ENCODE peak calls at places on chromosomes 1 and 21, in ten cellular contexts. B is hypothalamus; O is left ventricle myocardium inferior; F is stimulated activated CD8-positive, alpha-beta memory T cell treated with anti-CD3 and anti-CD28 coated beads, Interleukin-7, amount 100 ng/mL, for 1 hour; U is mucosa of descending colon; E is NCI-H1105 treated with DMSO at 0.1 percent for 48 hours; N is smooth muscle cell of the brain vasculature; A is kidney tubule cell; Q is posterior cingulate gyrus; P is activated naive CD4-positive, alpha-beta T cell. W is an unnamed sample.

GRCh38 chr1:198970919-198971318 is 332.1 kb downstream of the PTPRC start:
- DNase-seq in O (no peak), U (no peak), B (no peak), N (no peak), A (peak), F (no peak), E (no peak), Q (no peak), P (no peak), W (peak)

GRCh38 chr1:152185544-152186391 is 26.7 kb upstream of the RPTN start:
- DNase-seq in U (no peak), E (peak), F (no peak), P (no peak), O (no peak), Q (no peak), A (peak), B (no peak), N (no peak), W (no peak)

GRCh38 chr1:107141491-107142369 is 891 bp downstream of the NTNG1 start:
- DNase-seq in O (no peak), A (peak), E (peak), P (no peak), B (no peak), U (peak), Q (no peak), F (no peak), N (no peak), W (peak)

GRCh38 chr1:26786437-26787380 is 1.0 kb upstream of the PIGV start:
- DNase-seq in O (peak), A (peak), B (no peak), Q (no peak), N (no peak), E (no peak), U (peak), P (no peak), F (no peak), W (no peak)

GRCh38 chr21:46124083-46124925 is 26.4 kb downstream of the COL6A2 start:
- DNase-seq in O (no peak), U (peak), N (no peak), B (no peak), A (no peak), P (no peak), E (no peak), Q (peak), F (no peak), W (no peak)

GRCh38 chr1:31955917-31956736 is 18.0 kb upstream of the PTP4A2 start:
- DNase-seq in F (peak), A (peak), U (peak), B (no peak), O (peak), E (no peak), Q (no peak), P (peak), N (peak), W (peak)

GRCh38 chr1:12146343-12147112 is 20.3 kb upstream of the TNFRSF1B start:
- DNase-seq in N (no peak), B (no peak), F (no peak), Q (no peak), O (no peak), U (no peak), P (no peak), E (no peak), A (no peak), W (no peak)

GRCh38 chr1:89687254-89687653 is 54.3 kb downstream of the LRRC8C start:
- DNase-seq in U (no peak), A (peak), F (no peak), B (no peak), N (no peak), O (no peak), P (no peak), Q (no peak), E (no peak), W (no peak)

GRCh38 chr21:45421071-45421845 is 16.3 kb downstream of the COL18A1 start:
- DNase-seq in P (no peak), A (peak), U (peak), B (no peak), O (peak), Q (no peak), F (no peak), N (no peak), E (peak), W (no peak)

GRCh38 chr1:53586765-53587164 is 127.6 kb downstream of the DMRTB1 start:
- DNase-seq in O (no peak), A (no peak), Q (no peak), U (no peak), N (no peak), P (no peak), B (no peak), E (no peak), F (no peak), W (no peak)

GRCh38 chr1:17588048-17588781 is 48.7 kb downstream of the ARHGEF10L start:
- DNase-seq in F (no peak), P (no peak), B (no peak), E (no peak), N (no peak), U (peak), A (peak), Q (no peak), O (peak), W (no peak)

GRCh38 chr1:40684669-40685068 is 6.8 kb upstream of the NFYC start:
- DNase-seq in Q (no peak), N (no peak), A (no peak), F (no peak), O (no peak), P (no peak), U (no peak), E (no peak), B (no peak), W (no peak)

GRCh38 chr1:164369698-164370365 is 189.2 kb upstream of the PBX1 start:
- DNase-seq in U (no peak), A (no peak), N (peak), E (no peak), P (no peak), F (no peak), O (no peak), Q (no peak), B (no peak), W (peak)

GRCh38 chr1:206551985-206552325 is 44.6 kb downstream of the RASSF5 start:
- DNase-seq in P (peak), E (no peak), F (peak), N (no peak), Q (no peak), B (no peak), U (no peak), A (no peak), O (no peak), W (no peak)

GRCh38 chr1:2555634-2556276 is 416 bp upstream of the TNFRSF14 start:
- DNase-seq in N (no peak), P (no peak), B (no peak), U (peak), F (peak), E (no peak), A (peak), O (peak), Q (no peak), W (peak)

GRCh38 chr1:5423109-5423508 is 569.1 kb downstream of the NPHP4 start:
- DNase-seq in B (no peak), A (peak), E (peak), O (no peak), N (no peak), P (no peak), F (peak), U (no peak), Q (no peak), W (no peak)

GRCh38 chr1:11339346-11340247 is 66.6 kb downstream of the UBIAD1 start:
- DNase-seq in Q (no peak), O (no peak), U (no peak), P (no peak), F (no peak), B (no peak), E (peak), A (peak), N (no peak), W (no peak)

GRCh38 chr1:24289937-24290595 is 29.1 kb upstream of the GRHL3 start:
- DNase-seq in Q (peak), F (no peak), A (peak), P (no peak), E (peak), B (no peak), N (peak), U (peak), O (peak), W (peak)

GRCh38 chr1:109137959-109138757 is 24.2 kb downstream of the ELAPOR1 start:
- DNase-seq in N (no peak), F (no peak), U (peak), E (no peak), B (no peak), P (no peak), O (no peak), Q (no peak), A (no peak), W (no peak)

GRCh38 chr1:234369784-234370183 is 3.5 kb upstream of the COA6 start:
- DNase-seq in N (no peak), O (no peak), A (no peak), P (no peak), B (no peak), U (no peak), E (no peak), F (no peak), Q (no peak), W (no peak)

GRCh38 chr1:175683491-175684175 is 59.8 kb downstream of the TNR start:
- DNase-seq in F (no peak), N (no peak), O (no peak), P (no peak), A (no peak), B (no peak), E (no peak), U (no peak), Q (no peak), W (no peak)

GRCh38 chr1:22030473-22030872 is 22.0 kb upstream of the CDC42 start:
- DNase-seq in F (no peak), A (no peak), Q (no peak), U (no peak), P (no peak), N (no peak), O (no peak), B (no peak), E (no peak), W (no peak)

GRCh38 chr1:38817958-38818705 is 41.4 kb downstream of the RRAGC start:
- DNase-seq in N (no peak), F (peak), O (no peak), Q (no peak), B (no peak), E (peak), U (no peak), A (no peak), P (no peak), W (no peak)

GRCh38 chr1:171763764-171764163 is 17.7 kb upstream of the METTL13 start:
- DNase-seq in Q (no peak), F (no peak), U (no peak), B (no peak), O (no peak), N (no peak), P (no peak), A (no peak), E (no peak), W (no peak)

GRCh38 chr1:41502912-41503311 is 18.4 kb upstream of the EDN2 start:
- DNase-seq in O (no peak), E (no peak), U (no peak), F (no peak), P (no peak), A (peak), B (no peak), Q (no peak), N (no peak), W (no peak)

GRCh38 chr1:86773331-86774288 is 69.2 kb downstream of the SH3GLB1 start:
- DNase-seq in P (no peak), E (no peak), F (no peak), Q (no peak), O (no peak), B (no peak), N (no peak), A (peak), U (no peak), W (no peak)

GRCh38 chr1:6795661-6796060 is 10.4 kb downstream of the CAMTA1 start:
- DNase-seq in N (no peak), A (peak), B (no peak), P (no peak), U (no peak), F (no peak), Q (no peak), E (no peak), O (no peak), W (no peak)

GRCh38 chr1:48947761-48948537 is 171.3 kb upstream of the BEND5 start:
- DNase-seq in E (no peak), P (no peak), U (no peak), B (no peak), F (no peak), A (peak), Q (peak), N (no peak), O (no peak), W (no peak)

GRCh38 chr21:39353295-39353694 is 4.4 kb upstream of the HMGN1 start:
- DNase-seq in N (no peak), A (no peak), E (no peak), F (no peak), O (no peak), U (no peak), Q (no peak), P (no peak), B (no peak), W (no peak)

GRCh38 chr1:37809942-37810341 is 1.9 kb upstream of the YRDC start:
- DNase-seq in O (no peak), F (no peak), Q (no peak), A (no peak), U (no peak), P (no peak), E (no peak), B (no peak), N (no peak), W (no peak)

GRCh38 chr1:147808025-147808424 is 47.6 kb upstream of the GJA5 start:
- DNase-seq in A (no peak), B (no peak), N (no peak), U (no peak), E (no peak), F (no peak), P (no peak), O (no peak), Q (no peak), W (no peak)

GRCh38 chr1:56897150-56898004 is 42.8 kb downstream of the C8A start:
- DNase-seq in O (no peak), F (no peak), E (no peak), A (peak), P (no peak), U (no peak), N (no peak), B (no peak), Q (no peak), W (no peak)

GRCh38 chr1:229148041-229148671 is 122.8 kb upstream of the RAB4A start:
- DNase-seq in F (no peak), Q (no peak), O (peak), P (no peak), U (no peak), E (peak), A (peak), B (no peak), N (no peak), W (no peak)